ENCODE peak calls at places on chromosome 21, in eight cellular contexts. Z is psoas muscle; I is tibial artery; O is fibroblast of lung; B is naive thymus-derived CD4-positive, alpha-beta T cell; S is GM23248; R is mesendoderm; D is lung. M is an unnamed sample.

GRCh38 chr21:33125981-33126380 is 56.0 kb downstream of the OLIG1 start:
- DNase-seq in Z (no peak), I (no peak), O (no peak), B (no peak), S (no peak), R (no peak), D (no peak), M (no peak)

GRCh38 chr21:25385912-25386474 is 221.3 kb downstream of the MRPL39 start:
- DNase-seq in Z (no peak), I (no peak), O (peak; percentile 78), B (no peak), S (peak; percentile 59), R (peak; percentile 83), D (no peak), M (peak; percentile 73)

GRCh38 chr21:41374177-41374712 is 12.4 kb downstream of the MX2 start:
- DNase-seq in Z (no peak), I (peak; percentile 41), O (no peak), B (no peak), S (no peak), R (no peak), D (no peak), M (no peak)

GRCh38 chr21:41369915-41370839 is 8.3 kb downstream of the MX2 start:
- DNase-seq in Z (no peak), I (peak; percentile 64), O (no peak), B (peak; percentile 50), S (no peak), R (peak; percentile 49), D (no peak), M (no peak)

GRCh38 chr21:21385404-21385803 is 387.2 kb downstream of the NCAM2 start:
- DNase-seq in Z (no peak), I (no peak), O (no peak), B (no peak), S (no peak), R (no peak), D (no peak), M (no peak)

GRCh38 chr21:36297938-36298572 is 21.9 kb upstream of the MORC3 start:
- DNase-seq in Z (peak; percentile 39), I (peak; percentile 23), O (no peak), B (peak; percentile 85), S (peak; percentile 82), R (no peak), D (peak; percentile 47), M (peak; percentile 46)

GRCh38 chr21:38807481-38807880 is 1.8 kb downstream of the ETS2 start:
- DNase-seq in Z (no peak), I (no peak), O (peak; percentile 57), B (no peak), S (peak; percentile 28), R (no peak), D (no peak), M (no peak)

GRCh38 chr21:24594082-24594481 is 1013.2 kb downstream of the MRPL39 start:
- DNase-seq in Z (no peak), I (no peak), O (no peak), B (no peak), S (no peak), R (peak; percentile 29), D (no peak), M (no peak)

GRCh38 chr21:36124395-36124794 is 10.5 kb upstream of the CBR3 start:
- DNase-seq in Z (no peak), I (peak; percentile 3), O (no peak), B (no peak), S (no peak), R (no peak), D (no peak), M (no peak)

GRCh38 chr21:20644552-20644951 is 353.7 kb upstream of the NCAM2 start:
- DNase-seq in Z (no peak), I (no peak), O (no peak), B (no peak), S (no peak), R (no peak), D (no peak), M (no peak)

GRCh38 chr21:33071878-33072306 is 2.0 kb downstream of the OLIG1 start:
- DNase-seq in Z (no peak), I (no peak), O (peak; percentile 28), B (no peak), S (peak; percentile 31), R (peak; percentile 27), D (no peak), M (no peak)

GRCh38 chr21:16069713-16070112 is 339.9 kb downstream of the USP25 start:
- DNase-seq in Z (no peak), I (no peak), O (no peak), B (no peak), S (peak; percentile 69), R (no peak), D (no peak), M (no peak)

GRCh38 chr21:33101300-33102005 is 31.5 kb downstream of the OLIG1 start:
- DNase-seq in Z (no peak), I (no peak), O (no peak), B (no peak), S (no peak), R (no peak), D (no peak), M (no peak)

GRCh38 chr21:16002872-16003466 is 273.2 kb downstream of the USP25 start:
- DNase-seq in Z (no peak), I (no peak), O (peak; percentile 66), B (no peak), S (peak; percentile 63), R (no peak), D (no peak), M (no peak)

GRCh38 chr21:28516996-28517592 is 475.6 kb downstream of the LTN1 start:
- DNase-seq in Z (peak; percentile 69), I (peak; percentile 67), O (peak; percentile 42), B (peak; percentile 26), S (peak; percentile 10), R (peak; percentile 91), D (peak; percentile 39), M (peak; percentile 79)

GRCh38 chr21:17429936-17430335 is 82.9 kb upstream of the CXADR start:
- DNase-seq in Z (no peak), I (no peak), O (no peak), B (no peak), S (no peak), R (no peak), D (no peak), M (no peak)

GRCh38 chr21:17428980-17429379 is 83.9 kb upstream of the CXADR start:
- DNase-seq in Z (no peak), I (no peak), O (no peak), B (no peak), S (no peak), R (no peak), D (no peak), M (no peak)

GRCh38 chr21:17427157-17427556 is 85.7 kb upstream of the CXADR start:
- DNase-seq in Z (no peak), I (no peak), O (no peak), B (no peak), S (no peak), R (no peak), D (no peak), M (no peak)

GRCh38 chr21:17427831-17428483 is 84.9 kb upstream of the CXADR start:
- DNase-seq in Z (no peak), I (no peak), O (no peak), B (no peak), S (no peak), R (no peak), D (no peak), M (no peak)

GRCh38 chr21:17428484-17428869 is 84.4 kb upstream of the CXADR start:
- DNase-seq in Z (no peak), I (no peak), O (no peak), B (no peak), S (no peak), R (no peak), D (no peak), M (no peak)
- H3K27ac ChIP-seq in Z (no peak overlapping the region), I (no peak overlapping the region), O (no peak overlapping the region), B (no peak overlapping the region), S (no peak overlapping the region), R (no peak overlapping the region), D (no peak overlapping the region), M (no peak overlapping the region)

GRCh38 chr21:45888361-45889009 is 93.1 kb upstream of the COL6A1 start:
- DNase-seq in Z (no peak), I (no peak), O (no peak), B (no peak), S (no peak), R (no peak), D (no peak), M (no peak)
- H3K4me1 ChIP-seq in Z (no peaks in the 10 kb centered on the region), I (peaks cover 15% of the 10 kb centered on the region), O (no peaks in the 10 kb centered on the region), B (peaks cover 50% of the 10 kb centered on the region), S (peaks cover 7% of the 10 kb centered on the region), R (no peaks in the 10 kb centered on the region), D (no peaks in the 10 kb centered on the region), M (no peaks in the 10 kb centered on the region)

GRCh38 chr21:34129971-34130597 is 56.7 kb downstream of the MRPS6 start:
- DNase-seq in Z (no peak), I (no peak), O (peak; percentile 21), B (no peak), S (peak; percentile 52), R (peak; percentile 88), D (no peak), M (no peak)

GRCh38 chr21:34129039-34129891 is 55.9 kb downstream of the MRPS6 start:
- DNase-seq in Z (peak; percentile 67), I (peak; percentile 87), O (peak; percentile 92), B (peak; percentile 72), S (peak; percentile 94), R (peak; percentile 87), D (no peak), M (peak; percentile 45)

GRCh38 chr21:34130598-34130985 is 57.2 kb downstream of the MRPS6 start:
- DNase-seq in Z (no peak), I (no peak), O (no peak), B (no peak), S (no peak), R (no peak), D (no peak), M (no peak)

GRCh38 chr21:34128124-34128523 is 54.7 kb downstream of the MRPS6 start:
- DNase-seq in Z (no peak), I (peak; percentile 83), O (no peak), B (no peak), S (peak; percentile 4), R (peak; percentile 55), D (no peak), M (no peak)

GRCh38 chr21:34128674-34129038 is 55.3 kb downstream of the MRPS6 start:
- DNase-seq in Z (no peak), I (peak; percentile 82), O (no peak), B (no peak), S (no peak), R (no peak), D (no peak), M (no peak)
- H3K4me3 ChIP-seq in Z (peak overlapping the region; percentile 50), I (peak overlapping the region; percentile 5), O (no peak overlapping the region), B (no peak overlapping the region), S (peak overlapping the region; percentile 67), R (no peak overlapping the region), D (no peak overlapping the region), M (no peak overlapping the region)

GRCh38 chr21:42623684-42624083 is 29.7 kb upstream of the PDE9A start:
- DNase-seq in Z (no peak), I (no peak), O (no peak), B (no peak), S (no peak), R (no peak), D (no peak), M (no peak)

GRCh38 chr21:42622284-42622683 is 31.1 kb upstream of the PDE9A start:
- DNase-seq in Z (no peak), I (no peak), O (no peak), B (no peak), S (no peak), R (no peak), D (no peak), M (no peak)

GRCh38 chr21:42621166-42621827 is 32.1 kb upstream of the PDE9A start:
- DNase-seq in Z (no peak), I (no peak), O (no peak), B (no peak), S (no peak), R (no peak), D (no peak), M (no peak)

GRCh38 chr21:42619841-42620240 is 33.6 kb upstream of the PDE9A start:
- DNase-seq in Z (no peak), I (no peak), O (no peak), B (no peak), S (no peak), R (no peak), D (no peak), M (no peak)

GRCh38 chr21:42621828-42622199 is 31.6 kb upstream of the PDE9A start:
- DNase-seq in Z (no peak), I (no peak), O (no peak), B (no peak), S (no peak), R (no peak), D (no peak), M (no peak)
- H3K27ac ChIP-seq in Z (no peak overlapping the region), I (no peak overlapping the region), O (no peak overlapping the region), B (no peak overlapping the region), S (no peak overlapping the region), R (no peak overlapping the region), D (no peak overlapping the region), M (no peak overlapping the region)